ENCODE peak calls at places on chromosomes 13 and 19, in six cellular contexts. A is Daoy, I is sciatic nerve, B is SK-N-SH, W is upper lobe of left lung, S is nucleus accumbens. U is an unnamed sample.
A peak's percentile ranks its signal among the peaks of the same experiment; 100 is the strongest.

GRCh38 chr13:78201411-78201810 is 282.8 kb upstream of the EDNRB start:
- DNase-seq in B (no peak), A (no peak), I (no peak), W (no peak), S (no peak), U (no peak)

GRCh38 chr19:5345895-5346386 is 5.3 kb upstream of the PTPRS start:
- DNase-seq in W (no peak), B (no peak), A (peak; percentile 76), S (no peak), I (no peak), U (no peak)

GRCh38 chr13:98778749-98779148 is 26.3 kb upstream of the SLC15A1 start:
- DNase-seq in S (no peak), A (peak; percentile 41), B (no peak), I (no peak), W (no peak), U (no peak)

GRCh38 chr19:14059093-14059480 is 2.8 kb downstream of the PALM3 start:
- DNase-seq in B (peak; percentile 66), S (no peak), A (no peak), I (peak; percentile 67), W (no peak), U (no peak)

GRCh38 chr19:7349961-7350711 is 1.4 kb downstream of the ARHGEF18 start:
- DNase-seq in I (peak; percentile 49), W (no peak), B (no peak), S (no peak), A (no peak), U (peak; percentile 82)

GRCh38 chr19:2282062-2282861 is at the start of gene PEAK3:
- DNase-seq in A (peak; percentile 53), W (peak; percentile 87), S (peak; percentile 11), I (peak; percentile 81), B (peak; percentile 80), U (peak; percentile 94)

GRCh38 chr13:112171570-112171965 is 104.6 kb downstream of the SOX1 start:
- DNase-seq in W (no peak), S (no peak), I (no peak), B (no peak), A (no peak), U (peak; percentile 81)

GRCh38 chr19:17183858-17184271 is 31.3 kb upstream of the USE1 start:
- DNase-seq in A (no peak), S (no peak), W (no peak), B (no peak), I (no peak), U (no peak)

GRCh38 chr13:73310366-73310765 is 251.6 kb downstream of the KLF5 start:
- DNase-seq in A (no peak), W (no peak), S (no peak), B (no peak), I (no peak), U (no peak)

GRCh38 chr19:4538601-4538954 is 1.3 kb downstream of the LRG1 start:
- DNase-seq in W (no peak), B (no peak), I (no peak), A (no peak), S (no peak), U (no peak)

GRCh38 chr19:50506700-50507099 is 4.3 kb downstream of the JOSD2 start:
- DNase-seq in W (no peak), A (no peak), I (no peak), B (no peak), S (no peak), U (no peak)

GRCh38 chr13:39051157-39051556 is 12.9 kb downstream of the NHLRC3 start:
- DNase-seq in A (no peak), S (no peak), B (peak; percentile 21), I (no peak), W (no peak), U (no peak)

GRCh38 chr19:6828698-6829633 is 56.5 kb downstream of the VAV1 start:
- DNase-seq in I (peak; percentile 49), S (no peak), B (no peak), W (no peak), A (peak; percentile 75), U (peak; percentile 87)

GRCh38 chr13:73625562-73626339 is 508.5 kb downstream of the KLF12 start:
- DNase-seq in B (no peak), S (no peak), W (no peak), A (no peak), I (no peak), U (no peak)

GRCh38 chr19:50362656-50363424 is 2.6 kb downstream of the NAPSA start:
- DNase-seq in S (no peak), I (no peak), W (peak; percentile 72), B (no peak), A (peak; percentile 32), U (no peak)

GRCh38 chr19:51701468-51702100 is 8.5 kb downstream of the SPACA6 start:
- DNase-seq in B (peak; percentile 2), A (no peak), W (no peak), I (no peak), S (no peak), U (no peak)

U was measured in mesenteric fat pad.